ENCODE peak calls at places on chromosomes 3 and 15, in eight cellular contexts. One of them, this sample, is unnamed.

GRCh38 chr15:42155546-42156265 is 730 bp downstream of the PLA2G4F start:
- DNase-seq in HT1080: no peak
- DNase-seq in M059J: no peak
- DNase-seq in nucleus accumbens: no peak
- DNase-seq in left ventricle myocardium superior: no peak
- DNase-seq in stimulated activated CD8-positive, alpha-beta memory T cell treated with anti-CD3 and anti-CD28 coated beads, Interleukin-2, amount 100 ng/mL, for 48 hours: no peak
- DNase-seq in AG10803: no peak
- DNase-seq in transverse colon: peak; percentile 76
- DNase-seq in this sample: peak; percentile 85

GRCh38 chr3:138890555-138891187 is 55.9 kb upstream of the PIK3CB start:
- DNase-seq in transverse colon: no peak
- DNase-seq in left ventricle myocardium superior: no peak
- DNase-seq in stimulated activated CD8-positive, alpha-beta memory T cell treated with anti-CD3 and anti-CD28 coated beads, Interleukin-2, amount 100 ng/mL, for 48 hours: no peak
- DNase-seq in HT1080: no peak
- DNase-seq in nucleus accumbens: no peak
- DNase-seq in M059J: peak; percentile 12
- DNase-seq in AG10803: no peak
- DNase-seq in this sample: no peak

GRCh38 chr15:95170587-95171380 is 939.4 kb downstream of the MCTP2 start:
- DNase-seq in nucleus accumbens: no peak
- DNase-seq in stimulated activated CD8-positive, alpha-beta memory T cell treated with anti-CD3 and anti-CD28 coated beads, Interleukin-2, amount 100 ng/mL, for 48 hours: no peak
- DNase-seq in M059J: peak; percentile 4
- DNase-seq in left ventricle myocardium superior: no peak
- DNase-seq in transverse colon: no peak
- DNase-seq in HT1080: no peak
- DNase-seq in AG10803: no peak
- DNase-seq in this sample: no peak

GRCh38 chr15:88029696-88030095 is 226.8 kb downstream of the NTRK3 start:
- DNase-seq in HT1080: peak; percentile 6
- DNase-seq in AG10803: peak; percentile 46
- DNase-seq in transverse colon: no peak
- DNase-seq in left ventricle myocardium superior: no peak
- DNase-seq in M059J: peak; percentile 69
- DNase-seq in stimulated activated CD8-positive, alpha-beta memory T cell treated with anti-CD3 and anti-CD28 coated beads, Interleukin-2, amount 100 ng/mL, for 48 hours: no peak
- DNase-seq in nucleus accumbens: no peak
- DNase-seq in this sample: peak; percentile 86

GRCh38 chr3:50195501-50196252 is 4.3 kb downstream of the GNAT1 start:
- DNase-seq in stimulated activated CD8-positive, alpha-beta memory T cell treated with anti-CD3 and anti-CD28 coated beads, Interleukin-2, amount 100 ng/mL, for 48 hours: no peak
- DNase-seq in AG10803: no peak
- DNase-seq in left ventricle myocardium superior: no peak
- DNase-seq in transverse colon: no peak
- DNase-seq in HT1080: no peak
- DNase-seq in M059J: no peak
- DNase-seq in nucleus accumbens: no peak
- DNase-seq in this sample: peak; percentile 74

GRCh38 chr3:70264122-70264780 is 48.2 kb downstream of the MDFIC2 start:
- DNase-seq in stimulated activated CD8-positive, alpha-beta memory T cell treated with anti-CD3 and anti-CD28 coated beads, Interleukin-2, amount 100 ng/mL, for 48 hours: no peak
- DNase-seq in transverse colon: peak; percentile 35
- DNase-seq in left ventricle myocardium superior: no peak
- DNase-seq in HT1080: peak; percentile 42
- DNase-seq in AG10803: no peak
- DNase-seq in nucleus accumbens: no peak
- DNase-seq in M059J: peak; percentile 50
- DNase-seq in this sample: no peak

GRCh38 chr3:197030379-197031314 is 1.0 kb upstream of the MELTF start:
- DNase-seq in HT1080: no peak
- DNase-seq in left ventricle myocardium superior: no peak
- DNase-seq in transverse colon: no peak
- DNase-seq in M059J: no peak
- DNase-seq in nucleus accumbens: no peak
- DNase-seq in AG10803: no peak
- DNase-seq in stimulated activated CD8-positive, alpha-beta memory T cell treated with anti-CD3 and anti-CD28 coated beads, Interleukin-2, amount 100 ng/mL, for 48 hours: no peak
- DNase-seq in this sample: peak; percentile 54

GRCh38 chr3:120559228-120560061 is 36.7 kb upstream of the NDUFB4 start:
- DNase-seq in HT1080: peak; percentile 94
- DNase-seq in stimulated activated CD8-positive, alpha-beta memory T cell treated with anti-CD3 and anti-CD28 coated beads, Interleukin-2, amount 100 ng/mL, for 48 hours: no peak
- DNase-seq in left ventricle myocardium superior: peak; percentile 78
- DNase-seq in M059J: peak; percentile 97
- DNase-seq in AG10803: peak; percentile 59
- DNase-seq in nucleus accumbens: no peak
- DNase-seq in transverse colon: peak; percentile 17
- DNase-seq in this sample: peak; percentile 93

GRCh38 chr15:63353887-63354286 is 27.8 kb downstream of the CA12 start:
- DNase-seq in nucleus accumbens: no peak
- DNase-seq in transverse colon: peak; percentile 54
- DNase-seq in stimulated activated CD8-positive, alpha-beta memory T cell treated with anti-CD3 and anti-CD28 coated beads, Interleukin-2, amount 100 ng/mL, for 48 hours: no peak
- DNase-seq in AG10803: no peak
- DNase-seq in HT1080: no peak
- DNase-seq in left ventricle myocardium superior: no peak
- DNase-seq in M059J: no peak
- DNase-seq in this sample: no peak

GRCh38 chr3:58254144-58254543 is 16.6 kb downstream of the ABHD6 start:
- DNase-seq in left ventricle myocardium superior: no peak
- DNase-seq in M059J: no peak
- DNase-seq in AG10803: no peak
- DNase-seq in stimulated activated CD8-positive, alpha-beta memory T cell treated with anti-CD3 and anti-CD28 coated beads, Interleukin-2, amount 100 ng/mL, for 48 hours: no peak
- DNase-seq in HT1080: no peak
- DNase-seq in nucleus accumbens: no peak
- DNase-seq in transverse colon: no peak
- DNase-seq in this sample: no peak

GRCh38 chr3:178699810-178700209 is 163.6 kb downstream of the KCNMB2 start:
- DNase-seq in transverse colon: no peak
- DNase-seq in nucleus accumbens: no peak
- DNase-seq in stimulated activated CD8-positive, alpha-beta memory T cell treated with anti-CD3 and anti-CD28 coated beads, Interleukin-2, amount 100 ng/mL, for 48 hours: no peak
- DNase-seq in AG10803: no peak
- DNase-seq in HT1080: peak; percentile 29
- DNase-seq in M059J: peak; percentile 85
- DNase-seq in left ventricle myocardium superior: no peak
- DNase-seq in this sample: no peak

GRCh38 chr15:89490550-89491315 is 5.7 kb downstream of the RHCG start:
- DNase-seq in stimulated activated CD8-positive, alpha-beta memory T cell treated with anti-CD3 and anti-CD28 coated beads, Interleukin-2, amount 100 ng/mL, for 48 hours: no peak
- DNase-seq in left ventricle myocardium superior: no peak
- DNase-seq in transverse colon: no peak
- DNase-seq in AG10803: no peak
- DNase-seq in M059J: no peak
- DNase-seq in nucleus accumbens: no peak
- DNase-seq in HT1080: no peak
- DNase-seq in this sample: peak; percentile 43

GRCh38 chr15:85587707-85588441 is 206.9 kb downstream of the KLHL25 start:
- DNase-seq in M059J: peak; percentile 64
- DNase-seq in AG10803: peak; percentile 56
- DNase-seq in nucleus accumbens: no peak
- DNase-seq in stimulated activated CD8-positive, alpha-beta memory T cell treated with anti-CD3 and anti-CD28 coated beads, Interleukin-2, amount 100 ng/mL, for 48 hours: no peak
- DNase-seq in HT1080: peak; percentile 86
- DNase-seq in transverse colon: no peak
- DNase-seq in left ventricle myocardium superior: no peak
- DNase-seq in this sample: no peak

GRCh38 chr3:58048301-58048700 is 40.1 kb downstream of the FLNB start:
- DNase-seq in M059J: peak; percentile 58
- DNase-seq in AG10803: no peak
- DNase-seq in HT1080: peak; percentile 54
- DNase-seq in stimulated activated CD8-positive, alpha-beta memory T cell treated with anti-CD3 and anti-CD28 coated beads, Interleukin-2, amount 100 ng/mL, for 48 hours: no peak
- DNase-seq in left ventricle myocardium superior: no peak
- DNase-seq in transverse colon: no peak
- DNase-seq in nucleus accumbens: no peak
- DNase-seq in this sample: peak; percentile 64

GRCh38 chr3:71872256-71872655 is 87.3 kb upstream of the PROK2 start:
- DNase-seq in HT1080: no peak
- DNase-seq in stimulated activated CD8-positive, alpha-beta memory T cell treated with anti-CD3 and anti-CD28 coated beads, Interleukin-2, amount 100 ng/mL, for 48 hours: no peak
- DNase-seq in transverse colon: no peak
- DNase-seq in M059J: peak; percentile 3
- DNase-seq in left ventricle myocardium superior: no peak
- DNase-seq in AG10803: no peak
- DNase-seq in nucleus accumbens: no peak
- DNase-seq in this sample: no peak

GRCh38 chr3:66938338-66938963 is 59.7 kb upstream of the KBTBD8 start:
- DNase-seq in transverse colon: peak; percentile 19
- DNase-seq in AG10803: peak; percentile 65
- DNase-seq in stimulated activated CD8-positive, alpha-beta memory T cell treated with anti-CD3 and anti-CD28 coated beads, Interleukin-2, amount 100 ng/mL, for 48 hours: no peak
- DNase-seq in HT1080: peak; percentile 56
- DNase-seq in M059J: peak; percentile 46
- DNase-seq in left ventricle myocardium superior: no peak
- DNase-seq in nucleus accumbens: no peak
- DNase-seq in this sample: peak; percentile 79

GRCh38 chr15:85044251-85044853 is 62.7 kb downstream of the PDE8A start:
- DNase-seq in HT1080: peak; percentile 70
- DNase-seq in transverse colon: peak; percentile 70
- DNase-seq in nucleus accumbens: no peak
- DNase-seq in M059J: peak; percentile 70
- DNase-seq in AG10803: peak; percentile 71
- DNase-seq in left ventricle myocardium superior: no peak
- DNase-seq in stimulated activated CD8-positive, alpha-beta memory T cell treated with anti-CD3 and anti-CD28 coated beads, Interleukin-2, amount 100 ng/mL, for 48 hours: peak; percentile 21
- DNase-seq in this sample: peak; percentile 65

GRCh38 chr3:134242649-134243637 is 7.7 kb downstream of the RYK start:
- DNase-seq in AG10803: peak; percentile 91
- DNase-seq in stimulated activated CD8-positive, alpha-beta memory T cell treated with anti-CD3 and anti-CD28 coated beads, Interleukin-2, amount 100 ng/mL, for 48 hours: no peak
- DNase-seq in nucleus accumbens: no peak
- DNase-seq in left ventricle myocardium superior: no peak
- DNase-seq in transverse colon: no peak
- DNase-seq in HT1080: peak; percentile 94
- DNase-seq in M059J: peak; percentile 94
- DNase-seq in this sample: no peak

GRCh38 chr15:90665288-90666134 is 51.6 kb upstream of the BLM start:
- DNase-seq in HT1080: no peak
- DNase-seq in AG10803: peak; percentile 62
- DNase-seq in nucleus accumbens: no peak
- DNase-seq in stimulated activated CD8-positive, alpha-beta memory T cell treated with anti-CD3 and anti-CD28 coated beads, Interleukin-2, amount 100 ng/mL, for 48 hours: peak; percentile 46
- DNase-seq in M059J: peak; percentile 62
- DNase-seq in transverse colon: peak; percentile 64
- DNase-seq in left ventricle myocardium superior: peak; percentile 82
- DNase-seq in this sample: no peak

GRCh38 chr3:188358787-188359493 is 205.0 kb downstream of the LPP start:
- DNase-seq in transverse colon: no peak
- DNase-seq in stimulated activated CD8-positive, alpha-beta memory T cell treated with anti-CD3 and anti-CD28 coated beads, Interleukin-2, amount 100 ng/mL, for 48 hours: no peak
- DNase-seq in nucleus accumbens: no peak
- DNase-seq in HT1080: no peak
- DNase-seq in left ventricle myocardium superior: no peak
- DNase-seq in M059J: no peak
- DNase-seq in AG10803: no peak
- DNase-seq in this sample: no peak